ENCODE peak calls at places on chromosome 13, in eight cellular contexts. Y, X, M, D, K, A, U and J are unnamed samples.

GRCh38 chr13:89227356-89227755 is 1556.2 kb downstream of the SLITRK5 start:
- DNase-seq in Y (no peak), X (no peak), M (no peak), D (no peak), K (no peak), A (no peak), U (no peak), J (no peak)

GRCh38 chr13:67184247-67184646 is 45.9 kb downstream of the PCDH9 start:
- DNase-seq in Y (no peak), X (no peak), M (no peak), D (no peak), K (no peak), A (no peak), U (no peak), J (no peak)

GRCh38 chr13:83691966-83692365 is 190.3 kb downstream of the SLITRK1 start:
- DNase-seq in Y (no peak), X (no peak), M (no peak), D (peak; percentile 68), K (no peak), A (no peak), U (no peak), J (no peak)

GRCh38 chr13:35378939-35379338 is 97.5 kb downstream of the MAB21L1 start:
- DNase-seq in Y (peak; percentile 19), X (no peak), M (no peak), D (no peak), K (no peak), A (no peak), U (no peak), J (no peak)

GRCh38 chr13:85093808-85094207 is 705.4 kb downstream of the SLITRK6 start:
- DNase-seq in Y (no peak), X (no peak), M (no peak), D (no peak), K (no peak), A (peak; percentile 44), U (no peak), J (no peak)

GRCh38 chr13:49914947-49915346 is 21.2 kb downstream of the SPRYD7 start:
- DNase-seq in Y (no peak), X (no peak), M (no peak), D (no peak), K (no peak), A (no peak), U (no peak), J (no peak)

GRCh38 chr13:35881360-35881759 is 249.8 kb downstream of the DCLK1 start:
- DNase-seq in Y (peak; percentile 39), X (no peak), M (peak; percentile 5), D (peak; percentile 25), K (peak; percentile 66), A (no peak), U (peak; percentile 23), J (no peak)

GRCh38 chr13:60936281-60936680 is 479.4 kb downstream of the PCDH20 start:
- DNase-seq in Y (no peak), X (no peak), M (no peak), D (no peak), K (no peak), A (no peak), U (no peak), J (no peak)

GRCh38 chr13:35478384-35479222 is 2.1 kb upstream of the MAB21L1 start:
- DNase-seq in Y (no peak), X (no peak), M (no peak), D (no peak), K (no peak), A (no peak), U (no peak), J (no peak)

GRCh38 chr13:84455143-84455905 is 573.0 kb upstream of the SLITRK1 start:
- DNase-seq in Y (no peak), X (no peak), M (no peak), D (no peak), K (no peak), A (no peak), U (no peak), J (no peak)

GRCh38 chr13:50161052-50161451 is 145.8 kb downstream of the KCNRG start:
- DNase-seq in Y (peak; percentile 56), X (no peak), M (no peak), D (peak; percentile 35), K (no peak), A (no peak), U (no peak), J (no peak)

GRCh38 chr13:41995946-41996345 is 35.0 kb upstream of the VWA8 start:
- DNase-seq in Y (peak; percentile 75), X (no peak), M (no peak), D (no peak), K (no peak), A (no peak), U (no peak), J (no peak)

GRCh38 chr13:41224113-41225110 is 30.0 kb upstream of the KBTBD7 start:
- DNase-seq in Y (peak; percentile 83), X (no peak), M (no peak), D (peak; percentile 88), K (no peak), A (no peak), U (no peak), J (no peak)

GRCh38 chr13:113110852-113111315 is 5.3 kb downstream of the F7 start:
- DNase-seq in Y (no peak), X (no peak), M (no peak), D (no peak), K (no peak), A (no peak), U (no peak), J (no peak)

GRCh38 chr13:76854894-76855293 is 31.3 kb downstream of the KCTD12 start:
- DNase-seq in Y (peak; percentile 16), X (no peak), M (no peak), D (peak; percentile 67), K (no peak), A (no peak), U (no peak), J (no peak)